ENCODE peak calls at places on chromosomes 12 and 14, in seven cellular contexts. C is cardiac fibroblast, U is tibial nerve, Z is fibroblast of lung, D is heart left ventricle, N is colonic mucosa, H is GM20000. M is an unnamed sample.

GRCh38 chr12:80946591-80946990 is 8.9 kb upstream of the LIN7A start:
- DNase-seq in C (peak), U (no peak), Z (peak), D (no peak), N (no peak), H (no peak), M (peak)

GRCh38 chr12:46459881-46460545 is 87.4 kb upstream of the SLC38A2 start:
- DNase-seq in C (no peak), U (no peak), Z (no peak), D (peak), N (peak), H (no peak), M (no peak)

GRCh38 chr12:79650440-79650839 is 40.3 kb downstream of the PAWR start:
- DNase-seq in C (no peak), U (no peak), Z (no peak), D (no peak), N (no peak), H (no peak), M (no peak)

GRCh38 chr12:130320553-130320952 is 17.1 kb upstream of the PIWIL1 start:
- DNase-seq in C (no peak), U (no peak), Z (no peak), D (no peak), N (no peak), H (no peak), M (no peak)

GRCh38 chr14:20607617-20608016 is 16.4 kb upstream of the RNASE12 start:
- DNase-seq in C (no peak), U (no peak), Z (no peak), D (no peak), N (no peak), H (no peak), M (no peak)

GRCh38 chr12:28172434-28173030 is 17.7 kb upstream of the CCDC91 start:
- DNase-seq in C (peak), U (no peak), Z (peak), D (no peak), N (peak), H (no peak), M (peak)

GRCh38 chr14:61444215-61444768 is 122.9 kb downstream of the PRKCH start:
- DNase-seq in C (no peak), U (no peak), Z (no peak), D (no peak), N (peak), H (peak), M (no peak)

GRCh38 chr14:93044116-93044515 is 71.6 kb downstream of the ITPK1 start:
- DNase-seq in C (no peak), U (no peak), Z (peak), D (no peak), N (no peak), H (no peak), M (no peak)

GRCh38 chr14:100467046-100467750 is 120.0 kb downstream of the BEGAIN start:
- DNase-seq in C (no peak), U (no peak), Z (no peak), D (no peak), N (no peak), H (no peak), M (no peak)

GRCh38 chr14:94752575-94752974 is 17.3 kb downstream of the GSC start:
- DNase-seq in C (no peak), U (no peak), Z (no peak), D (no peak), N (no peak), H (no peak), M (no peak)

GRCh38 chr14:101017209-101017608 is 113.7 kb upstream of the RTL1 start:
- DNase-seq in C (peak), U (no peak), Z (peak), D (no peak), N (no peak), H (no peak), M (peak)

GRCh38 chr14:68088463-68088862 is 268.9 kb downstream of the RAD51B start:
- DNase-seq in C (peak), U (no peak), Z (peak), D (no peak), N (no peak), H (no peak), M (peak)

GRCh38 chr12:81668475-81668874 is 90.7 kb downstream of the PPFIA2 start:
- DNase-seq in C (peak), U (no peak), Z (peak), D (no peak), N (no peak), H (peak), M (peak)

GRCh38 chr12:13181375-13182070 is 15.0 kb upstream of the EMP1 start:
- DNase-seq in C (no peak), U (no peak), Z (no peak), D (no peak), N (peak), H (no peak), M (no peak)

GRCh38 chr12:48776956-48777355 is 11.9 kb downstream of the ADCY6 start:
- DNase-seq in C (no peak), U (no peak), Z (no peak), D (no peak), N (no peak), H (no peak), M (no peak)

GRCh38 chr14:34539407-34540180 is at the start of gene EAPP:
- DNase-seq in C (peak), U (peak), Z (peak), D (peak), N (peak), H (peak), M (peak)

GRCh38 chr12:102220736-102221135 is 23.1 kb upstream of the PMCH start:
- DNase-seq in C (no peak), U (no peak), Z (no peak), D (no peak), N (no peak), H (no peak), M (no peak)

GRCh38 chr12:44647891-44648690 is 228.0 kb downstream of the NELL2 start:
- DNase-seq in C (no peak), U (no peak), Z (no peak), D (no peak), N (no peak), H (no peak), M (no peak)

GRCh38 chr12:116919247-116919671 is 8.5 kb downstream of the FBXW8 start:
- DNase-seq in C (no peak), U (no peak), Z (no peak), D (no peak), N (peak), H (no peak), M (no peak)

GRCh38 chr12:58916891-58917570 is 3.3 kb downstream of the LRIG3 start:
- DNase-seq in C (peak), U (no peak), Z (peak), D (no peak), N (peak), H (no peak), M (peak)

GRCh38 chr12:8796831-8797626 is 25.4 kb upstream of the A2ML1 start:
- DNase-seq in C (no peak), U (no peak), Z (no peak), D (no peak), N (no peak), H (no peak), M (no peak)

GRCh38 chr14:74703043-74703442 is 9.8 kb downstream of the AREL1 start:
- DNase-seq in C (no peak), U (no peak), Z (no peak), D (no peak), N (no peak), H (no peak), M (no peak)

GRCh38 chr14:36502558-36503508 is 17.2 kb downstream of the NKX2-1 start:
- DNase-seq in C (no peak), U (no peak), Z (no peak), D (no peak), N (no peak), H (no peak), M (no peak)

GRCh38 chr12:38771871-38772270 is 133.5 kb downstream of the CPNE8 start:
- DNase-seq in C (peak), U (no peak), Z (no peak), D (no peak), N (no peak), H (peak), M (no peak)

GRCh38 chr12:75690556-75690955 is 179.1 kb upstream of the KRR1 start:
- DNase-seq in C (peak), U (no peak), Z (peak), D (no peak), N (no peak), H (no peak), M (peak)

GRCh38 chr14:74922752-74923401 is at the start of gene RPS6KL1:
- DNase-seq in C (peak), U (peak), Z (peak), D (peak), N (peak), H (peak), M (peak)

GRCh38 chr14:106518054-106518943 is 991.9 kb downstream of the TMEM121 start:
- DNase-seq in C (no peak), U (no peak), Z (no peak), D (no peak), N (peak), H (peak), M (no peak)

GRCh38 chr12:16581416-16581815 is 24.5 kb downstream of the LMO3 start:
- DNase-seq in C (no peak), U (no peak), Z (peak), D (no peak), N (no peak), H (no peak), M (no peak)

GRCh38 chr14:68568907-68569545 is 223.8 kb downstream of the ZFP36L1 start:
- DNase-seq in C (no peak), U (no peak), Z (no peak), D (no peak), N (no peak), H (no peak), M (no peak)

GRCh38 chr12:32062841-32063240 is 43.8 kb upstream of the BICD1 start:
- DNase-seq in C (peak), U (no peak), Z (no peak), D (no peak), N (no peak), H (peak), M (no peak)

GRCh38 chr12:46354111-46354798 is 18.3 kb downstream of the SLC38A2 start:
- DNase-seq in C (no peak), U (no peak), Z (no peak), D (no peak), N (no peak), H (no peak), M (no peak)

GRCh38 chr12:30110970-30111586 is 327.3 kb upstream of the TMTC1 start:
- DNase-seq in C (peak), U (no peak), Z (peak), D (no peak), N (no peak), H (no peak), M (peak)

GRCh38 chr12:115871714-115872113 is 405.8 kb downstream of the MED13L start:
- DNase-seq in C (peak), U (no peak), Z (peak), D (no peak), N (peak), H (peak), M (peak)

GRCh38 chr12:122852336-122853275 is 17.3 kb downstream of the HIP1R start:
- DNase-seq in C (peak), U (no peak), Z (no peak), D (no peak), N (no peak), H (no peak), M (peak)

GRCh38 chr14:38716871-38717270 is 386.2 kb downstream of the SEC23A start:
- DNase-seq in C (no peak), U (no peak), Z (peak), D (no peak), N (no peak), H (no peak), M (no peak)

GRCh38 chr12:77064891-77065360 is 443 bp downstream of the E2F7 start:
- DNase-seq in C (no peak), U (no peak), Z (no peak), D (no peak), N (no peak), H (no peak), M (no peak)

GRCh38 chr12:125890983-125891382 is 825.7 kb downstream of the AACS start:
- DNase-seq in C (no peak), U (no peak), Z (peak), D (peak), N (no peak), H (no peak), M (no peak)

GRCh38 chr12:42935756-42936155 is 346.2 kb upstream of the PRICKLE1 start:
- DNase-seq in C (no peak), U (no peak), Z (peak), D (no peak), N (no peak), H (no peak), M (peak)

GRCh38 chr14:54653764-54654469 is 87.0 kb downstream of the SAMD4A start:
- DNase-seq in C (peak), U (peak), Z (peak), D (peak), N (no peak), H (no peak), M (peak)

GRCh38 chr12:114480309-114481199 is 74.6 kb upstream of the TBX5 start:
- DNase-seq in C (peak), U (no peak), Z (no peak), D (no peak), N (no peak), H (no peak), M (peak)
- TF ChIP-seq CTCF in C (no peak), U (no peak), Z (no peak), D (no peak), N (no peak), H (no peak), M (no peak)

DNA sequence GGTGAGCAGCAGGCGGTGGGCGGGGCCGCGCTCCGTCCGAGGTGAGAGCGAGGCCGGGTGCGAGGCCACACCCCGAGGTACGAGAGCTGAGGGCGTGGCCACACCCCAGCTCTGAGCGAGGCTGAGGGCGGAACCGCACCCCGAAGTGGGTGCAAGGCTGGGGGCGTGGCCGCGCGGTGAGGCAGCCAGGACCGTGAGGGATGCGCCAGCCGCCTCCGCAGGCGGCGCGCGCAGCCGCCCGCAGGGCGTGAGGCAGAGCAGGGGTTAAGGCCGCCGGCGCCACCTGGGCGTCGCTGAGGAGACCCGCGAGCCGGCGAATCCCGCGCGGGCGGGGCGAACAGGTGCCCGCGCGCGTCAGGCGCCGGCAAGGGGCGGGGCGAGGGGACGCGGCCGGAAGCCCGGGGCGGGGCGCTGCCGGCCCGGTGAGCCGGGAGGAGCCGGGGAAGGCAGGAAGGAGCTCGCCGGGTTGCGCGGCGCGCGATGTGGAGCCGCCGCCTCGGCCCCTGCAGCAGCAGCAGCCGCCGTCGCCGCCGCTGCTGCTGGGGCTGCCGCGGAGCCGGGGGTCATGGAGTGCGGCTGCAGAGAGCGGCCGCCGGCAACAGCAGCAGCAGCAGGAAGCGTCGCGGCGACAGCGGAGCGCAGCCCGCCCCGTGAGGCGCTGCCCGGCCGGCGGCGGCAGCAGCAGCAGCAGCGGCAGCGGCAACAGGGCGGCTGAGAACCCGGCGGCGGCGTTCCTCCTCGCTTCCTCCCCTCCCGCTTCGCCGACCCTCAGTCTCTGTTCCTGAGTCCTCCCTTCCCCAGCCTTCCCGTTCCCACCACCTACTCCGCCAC is at the start of gene BICDL1:
- DNase-seq in C (peak), U (no peak), Z (peak), D (peak), N (peak), H (peak), M (peak)
- TF ChIP-seq CTCF in C (no peak), U (no peak), Z (no peak), D (no peak), N (no peak), H (no peak), M (no peak)

GRCh38 chr12:53714004-53714403 is 13.2 kb downstream of the CALCOCO1 start:
- DNase-seq in C (no peak), U (no peak), Z (no peak), D (no peak), N (no peak), H (no peak), M (no peak)

GRCh38 chr12:53722450-53723041 is 4.7 kb downstream of the CALCOCO1 start:
- DNase-seq in C (no peak), U (no peak), Z (no peak), D (no peak), N (no peak), H (peak), M (peak)

GRCh38 chr12:53720946-53721345 is 6.3 kb downstream of the CALCOCO1 start:
- DNase-seq in C (no peak), U (no peak), Z (no peak), D (no peak), N (no peak), H (no peak), M (no peak)

GRCh38 chr12:53717319-53717718 is 9.9 kb downstream of the CALCOCO1 start:
- DNase-seq in C (no peak), U (no peak), Z (no peak), D (no peak), N (no peak), H (no peak), M (no peak)

DNA sequence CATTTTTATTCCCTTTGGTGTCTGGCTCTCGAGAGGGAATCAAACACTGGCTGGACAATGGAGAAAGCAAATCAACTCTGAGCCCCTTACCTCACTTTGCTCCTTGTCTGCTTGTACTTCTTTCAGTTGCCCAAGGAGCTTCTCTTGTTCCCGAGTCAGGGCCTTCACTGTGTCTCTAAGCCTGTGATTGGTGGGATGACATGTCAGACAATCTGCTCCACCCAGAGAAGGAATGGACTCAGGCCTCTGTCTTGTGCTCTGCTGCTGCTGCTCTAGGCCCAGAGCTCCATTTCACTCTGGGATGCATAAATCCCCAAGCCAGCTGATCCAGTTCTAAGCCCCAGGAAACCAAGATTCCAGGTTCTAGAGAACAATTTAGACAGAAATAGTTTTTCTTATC is 7.6 kb downstream of the CALCOCO1 start:
- DNase-seq in C (no peak), U (no peak), Z (no peak), D (no peak), N (no peak), H (no peak), M (peak)
- TF ChIP-seq CTCF in C (no peak), U (no peak), Z (no peak), D (no peak), N (no peak), H (no peak), M (no peak)

GRCh38 chr12:99386907-99387306 is 260.6 kb upstream of the GARIN6 start:
- DNase-seq in C (peak), U (no peak), Z (peak), D (no peak), N (no peak), H (peak), M (peak)
- TF ChIP-seq CTCF in C (peak), U (no peak), Z (no peak), D (no peak), N (no peak), H (peak), M (peak)

GRCh38 chr12:612293-612692 is 51.0 kb downstream of the NINJ2 start:
- DNase-seq in C (no peak), U (no peak), Z (no peak), D (no peak), N (no peak), H (no peak), M (no peak)
- TF ChIP-seq CTCF in C (no peak), U (no peak), Z (no peak), D (no peak), N (no peak), H (no peak), M (no peak)

GRCh38 chr14:45990252-45990651 is 661.3 kb downstream of the RPL10L start:
- DNase-seq in C (no peak), U (no peak), Z (no peak), D (no peak), N (no peak), H (no peak), M (no peak)
- TF ChIP-seq CTCF in C (peak), U (no peak), Z (peak), D (no peak), N (no peak), H (no peak), M (peak)

DNA sequence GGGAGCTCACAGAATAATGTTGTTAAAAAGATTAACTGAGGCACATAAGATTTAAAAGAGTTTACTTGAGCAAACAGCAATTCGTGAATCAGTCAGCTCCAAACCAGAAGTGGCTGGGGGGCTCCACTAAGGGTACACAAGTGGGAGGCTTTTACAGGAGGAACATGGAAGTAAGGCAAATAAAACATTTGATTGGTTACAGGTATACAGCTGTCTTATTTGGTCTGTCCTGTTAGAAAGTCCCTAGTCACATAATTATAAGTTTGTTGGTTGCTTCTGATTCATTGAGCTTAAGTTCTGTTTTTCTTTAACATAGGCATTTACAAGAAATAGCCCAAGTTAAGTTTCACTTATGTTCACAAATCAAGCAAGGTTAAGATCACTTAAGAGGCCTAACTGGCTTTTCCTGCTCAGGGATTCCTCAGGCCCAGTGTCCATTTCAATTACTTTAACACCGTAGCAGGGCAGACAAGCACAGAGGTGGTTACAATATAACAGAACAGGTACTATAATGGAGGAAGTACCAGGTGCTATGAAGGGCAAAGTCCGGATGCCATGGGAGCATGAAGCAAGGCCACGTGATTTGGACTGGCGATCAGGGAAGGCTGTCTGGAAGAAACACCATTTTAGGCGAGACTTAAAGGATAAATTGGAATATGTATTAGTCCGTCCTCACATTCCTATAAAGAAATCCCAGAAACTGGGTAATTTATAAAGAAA is 12.3 kb upstream of the MYH7 start:
- DNase-seq in C (no peak), U (no peak), Z (no peak), D (no peak), N (peak), H (no peak), M (no peak)
- TF ChIP-seq CTCF in C (no peak), U (no peak), Z (no peak), D (no peak), N (no peak), H (no peak), M (no peak)

DNA sequence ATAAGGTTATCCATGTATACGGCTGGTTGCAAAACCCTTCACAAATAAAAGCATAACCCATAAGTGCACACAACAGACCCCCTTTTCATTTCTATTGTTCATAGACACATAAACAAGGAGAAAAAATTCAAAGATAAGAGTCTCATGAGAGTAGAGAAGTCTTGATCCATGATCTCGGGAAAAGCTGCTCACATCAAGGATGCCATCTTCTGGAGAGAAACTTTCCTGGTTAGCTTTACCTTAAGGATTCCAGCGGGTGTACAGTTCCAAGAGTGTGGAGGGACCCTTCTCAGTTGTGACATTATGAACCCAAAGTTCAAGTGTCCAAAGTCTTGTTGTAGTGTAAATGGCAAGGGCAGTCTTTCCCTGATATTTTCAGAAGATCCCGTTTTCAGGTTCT is 144.5 kb downstream of the LLPH start:
- DNase-seq in C (peak), U (no peak), Z (no peak), D (no peak), N (no peak), H (no peak), M (no peak)
- TF ChIP-seq CTCF in C (no peak), U (no peak), Z (no peak), D (no peak), N (no peak), H (no peak), M (no peak)

M was measured in fibroblast of mammary gland.